ENCODE peak calls at places on chromosomes 2 and 18, in four cellular contexts. One of them, this sample, is unnamed. For H3K4me1, the result is how much of the 10 kb centered on the place peaks cover.

GRCh38 chr2:240857039-240858008 is 11.3 kb upstream of the AGXT start:
- DNase-seq in K562: no peak
- DNase-seq in endothelial cell of umbilical vein: no peak
- DNase-seq in Peyer's patch: peak
- DNase-seq in this sample: no peak

GRCh38 chr2:236753611-236754010 is 184.0 kb downstream of the ACKR3 start:
- DNase-seq in K562: no peak
- DNase-seq in endothelial cell of umbilical vein: peak
- DNase-seq in Peyer's patch: no peak
- DNase-seq in this sample: no peak

GRCh38 chr2:201420442-201421113 is 30.7 kb downstream of the TRAK2 start:
- DNase-seq in K562: no peak
- DNase-seq in endothelial cell of umbilical vein: peak
- DNase-seq in Peyer's patch: no peak
- DNase-seq in this sample: no peak

GRCh38 chr18:76948345-76948744 is 126.0 kb downstream of the ZNF236 start:
- DNase-seq in K562: no peak
- DNase-seq in endothelial cell of umbilical vein: no peak
- DNase-seq in Peyer's patch: no peak
- DNase-seq in this sample: no peak

GRCh38 chr2:69743847-69744264 is 1.9 kb downstream of the ANXA4 start:
- DNase-seq in K562: no peak
- DNase-seq in endothelial cell of umbilical vein: no peak
- DNase-seq in Peyer's patch: no peak
- DNase-seq in this sample: no peak

GRCh38 chr2:10345813-10346212 is 43.1 kb downstream of the HPCAL1 start:
- DNase-seq in K562: no peak
- DNase-seq in endothelial cell of umbilical vein: no peak
- DNase-seq in Peyer's patch: no peak
- DNase-seq in this sample: no peak

GRCh38 chr2:241893265-241893664 is 23.7 kb downstream of the RTP5 start:
- DNase-seq in K562: no peak
- DNase-seq in endothelial cell of umbilical vein: no peak
- DNase-seq in Peyer's patch: peak
- DNase-seq in this sample: no peak

GRCh38 chr2:203714112-203714511 is 7.7 kb downstream of the CD28 start:
- DNase-seq in K562: no peak
- DNase-seq in endothelial cell of umbilical vein: peak
- DNase-seq in Peyer's patch: no peak
- DNase-seq in this sample: no peak

GRCh38 chr2:178404380-178404767 is 46.6 kb downstream of the PRKRA start:
- DNase-seq in K562: no peak
- DNase-seq in endothelial cell of umbilical vein: peak
- DNase-seq in Peyer's patch: no peak
- DNase-seq in this sample: no peak

GRCh38 chr2:45119855-45120254 is 110.6 kb upstream of the SIX2 start:
- DNase-seq in K562: no peak
- DNase-seq in endothelial cell of umbilical vein: no peak
- DNase-seq in Peyer's patch: no peak
- DNase-seq in this sample: no peak

GRCh38 chr2:226579519-226579918 is 220.1 kb downstream of the IRS1 start:
- DNase-seq in K562: no peak
- DNase-seq in endothelial cell of umbilical vein: no peak
- DNase-seq in Peyer's patch: no peak
- DNase-seq in this sample: no peak

GRCh38 chr2:113173563-113174368 is at the start of gene PSD4:
- DNase-seq in K562: peak
- DNase-seq in endothelial cell of umbilical vein: no peak
- DNase-seq in Peyer's patch: peak
- DNase-seq in this sample: no peak

GRCh38 chr2:118062669-118063068 is 25.6 kb upstream of the INSIG2 start:
- DNase-seq in K562: no peak
- DNase-seq in endothelial cell of umbilical vein: no peak
- DNase-seq in Peyer's patch: no peak
- DNase-seq in this sample: no peak

GRCh38 chr2:42012651-42013050 is 35.2 kb upstream of the PKDCC start:
- DNase-seq in K562: no peak
- DNase-seq in endothelial cell of umbilical vein: no peak
- DNase-seq in Peyer's patch: no peak
- DNase-seq in this sample: no peak

GRCh38 chr2:142879191-142879590 is 1.7 kb downstream of the KYNU start:
- DNase-seq in K562: no peak
- DNase-seq in endothelial cell of umbilical vein: no peak
- DNase-seq in Peyer's patch: no peak
- DNase-seq in this sample: no peak

GRCh38 chr18:45482286-45482685 is 133.0 kb upstream of the SLC14A2 start:
- DNase-seq in K562: no peak
- DNase-seq in endothelial cell of umbilical vein: no peak
- DNase-seq in Peyer's patch: no peak
- DNase-seq in this sample: no peak

GRCh38 chr2:158773121-158773520 is 22.0 kb upstream of the DAPL1 start:
- DNase-seq in K562: no peak
- DNase-seq in endothelial cell of umbilical vein: no peak
- DNase-seq in Peyer's patch: no peak
- DNase-seq in this sample: no peak

GRCh38 chr2:125797192-125797591 is 858.8 kb upstream of the GYPC start:
- DNase-seq in K562: no peak
- DNase-seq in endothelial cell of umbilical vein: no peak
- DNase-seq in Peyer's patch: no peak
- DNase-seq in this sample: no peak

DNA sequence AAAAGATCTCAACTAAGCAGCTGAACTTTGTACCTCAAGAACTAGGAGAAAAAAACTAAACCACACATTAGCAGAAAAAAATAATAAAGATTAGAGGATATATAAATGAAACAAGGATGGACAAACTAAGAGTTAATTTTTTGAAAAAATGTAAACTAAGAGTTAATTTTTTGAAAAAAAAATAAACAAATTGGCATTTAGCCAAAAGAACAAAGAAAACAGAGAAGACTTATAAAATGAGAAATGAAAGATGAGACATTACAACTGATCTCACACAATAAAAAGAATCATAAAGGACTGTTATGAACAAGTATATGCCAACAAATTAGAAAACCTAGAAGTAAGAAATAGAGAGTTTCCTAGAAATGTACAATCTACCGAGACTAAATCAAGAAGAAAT is 859.2 kb upstream of the GYPC start:
- DNase-seq in K562: no peak
- DNase-seq in endothelial cell of umbilical vein: no peak
- DNase-seq in Peyer's patch: no peak
- DNase-seq in this sample: no peak
- H3K27ac ChIP-seq in K562: no peak
- H3K27ac ChIP-seq in endothelial cell of umbilical vein: no peak
- H3K27ac ChIP-seq in Peyer's patch: no peak
- H3K27ac ChIP-seq in this sample: no peak

DNA sequence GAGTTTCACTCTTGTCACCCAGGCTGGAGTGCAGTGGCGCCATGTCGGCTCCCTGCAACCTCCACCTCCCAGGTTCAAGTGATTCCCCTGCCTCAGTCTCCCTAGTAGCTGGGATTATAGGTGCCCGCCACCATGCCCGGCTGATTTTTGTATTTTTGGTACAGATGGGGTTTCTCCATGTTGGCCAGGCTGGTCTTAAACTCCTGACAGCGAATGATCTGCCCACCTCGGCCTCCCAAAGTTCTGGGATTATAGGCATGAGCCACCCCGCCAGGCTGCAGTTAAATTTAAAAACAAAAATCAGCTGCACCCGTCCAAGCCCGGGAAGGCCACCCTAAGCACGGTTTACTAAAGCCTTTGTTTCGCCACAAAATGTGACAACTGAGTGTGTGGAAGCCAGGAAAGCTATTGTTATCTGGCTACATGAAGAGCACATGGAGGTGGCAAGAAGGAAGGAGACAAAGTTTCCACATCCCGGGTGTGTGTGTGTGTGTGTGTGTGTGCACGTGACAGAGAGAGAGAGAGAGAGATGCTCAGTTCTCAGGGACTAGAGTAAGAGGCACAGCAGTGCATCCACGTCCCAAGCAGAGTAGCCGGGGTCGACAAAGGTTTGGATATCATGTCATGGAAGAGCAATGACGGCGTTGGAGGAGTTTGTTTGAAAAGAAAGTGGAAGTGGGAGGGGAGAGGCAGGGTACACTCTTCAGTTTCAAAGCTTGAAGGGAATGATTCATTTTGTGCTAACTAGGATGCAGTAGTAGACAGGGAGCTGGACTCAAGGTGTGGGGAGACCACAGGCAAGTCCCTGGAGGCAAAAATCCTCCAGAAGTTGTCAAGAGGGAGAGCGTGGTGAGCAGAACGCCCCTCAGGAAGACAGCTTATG is 20.1 kb downstream of the INPP5D start:
- DNase-seq in K562: no peak
- DNase-seq in endothelial cell of umbilical vein: no peak
- DNase-seq in Peyer's patch: peak
- DNase-seq in this sample: no peak
- H3K4me1 ChIP-seq in K562: under half
- H3K4me1 ChIP-seq in endothelial cell of umbilical vein: under half
- H3K4me1 ChIP-seq in Peyer's patch: under half
- H3K4me1 ChIP-seq in this sample: under half

GRCh38 chr18:6728318-6728717 is 1.2 kb upstream of the ARHGAP28 start:
- DNase-seq in K562: no peak
- DNase-seq in endothelial cell of umbilical vein: no peak
- DNase-seq in Peyer's patch: no peak
- DNase-seq in this sample: no peak
- H3K4me3 ChIP-seq in K562: no peak
- H3K4me3 ChIP-seq in endothelial cell of umbilical vein: no peak
- H3K4me3 ChIP-seq in Peyer's patch: no peak
- H3K4me3 ChIP-seq in this sample: no peak

GRCh38 chr18:35564795-35565453 is 16.6 kb upstream of the GALNT1 start:
- DNase-seq in K562: no peak
- DNase-seq in endothelial cell of umbilical vein: no peak
- DNase-seq in Peyer's patch: no peak
- DNase-seq in this sample: no peak
- H3K27ac ChIP-seq in K562: no peak
- H3K27ac ChIP-seq in endothelial cell of umbilical vein: no peak
- H3K27ac ChIP-seq in Peyer's patch: no peak
- H3K27ac ChIP-seq in this sample: no peak

DNA sequence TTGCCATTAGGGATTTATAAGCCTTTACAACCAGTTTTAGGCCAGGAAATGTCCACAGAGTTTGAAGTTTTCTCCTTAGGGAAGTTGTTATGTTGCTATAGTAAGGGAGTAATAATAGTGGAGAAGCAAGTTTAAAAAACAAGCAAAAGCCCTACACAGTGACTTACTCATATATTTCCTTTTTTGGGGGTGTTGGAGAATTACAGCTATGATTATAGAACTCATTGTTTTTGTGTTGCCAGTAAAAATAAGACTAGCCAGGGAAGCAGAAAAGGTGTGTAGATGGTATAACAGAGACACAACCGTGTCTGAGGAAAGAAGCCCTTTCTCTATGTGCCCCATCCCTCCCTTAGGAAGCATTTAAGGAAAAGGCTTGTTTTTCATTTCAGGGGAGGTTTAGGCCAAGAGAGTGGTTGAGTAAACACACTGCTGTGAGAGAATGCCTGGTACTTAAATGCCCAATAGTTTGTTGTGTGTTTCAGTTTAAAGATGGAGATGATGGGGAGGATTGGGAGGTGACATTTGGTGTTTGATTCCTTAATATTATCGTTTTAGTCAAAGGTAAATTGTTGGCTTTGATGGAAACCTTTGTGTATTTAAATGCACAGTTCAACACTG is 2.4 kb downstream of the VAPA start:
- DNase-seq in K562: no peak
- DNase-seq in endothelial cell of umbilical vein: peak
- DNase-seq in Peyer's patch: no peak
- DNase-seq in this sample: no peak
- H3K4me1 ChIP-seq in K562: under half
- H3K4me1 ChIP-seq in endothelial cell of umbilical vein: under half
- H3K4me1 ChIP-seq in Peyer's patch: under half
- H3K4me1 ChIP-seq in this sample: under half

DNA sequence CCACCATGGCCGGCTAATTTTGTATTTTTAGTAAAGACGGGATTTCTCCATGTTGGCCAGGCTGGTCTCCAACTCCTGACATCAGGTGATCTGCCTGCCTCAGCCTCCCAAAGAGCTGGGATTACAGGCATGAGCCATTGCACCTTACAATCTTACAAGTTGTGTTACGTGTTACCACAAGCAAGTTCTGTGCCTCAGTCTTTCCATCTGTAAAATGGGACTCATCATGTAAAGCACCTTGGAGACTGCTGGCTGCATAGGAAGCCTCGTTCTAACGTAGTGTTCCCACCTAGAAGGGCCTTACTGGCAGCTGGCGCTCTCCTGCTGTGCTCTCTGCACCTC is 10.0 kb downstream of the DNAJB2 start:
- DNase-seq in K562: no peak
- DNase-seq in endothelial cell of umbilical vein: no peak
- DNase-seq in Peyer's patch: peak
- DNase-seq in this sample: no peak
- H3K4me3 ChIP-seq in K562: no peak
- H3K4me3 ChIP-seq in endothelial cell of umbilical vein: no peak
- H3K4me3 ChIP-seq in Peyer's patch: no peak
- H3K4me3 ChIP-seq in this sample: no peak

DNA sequence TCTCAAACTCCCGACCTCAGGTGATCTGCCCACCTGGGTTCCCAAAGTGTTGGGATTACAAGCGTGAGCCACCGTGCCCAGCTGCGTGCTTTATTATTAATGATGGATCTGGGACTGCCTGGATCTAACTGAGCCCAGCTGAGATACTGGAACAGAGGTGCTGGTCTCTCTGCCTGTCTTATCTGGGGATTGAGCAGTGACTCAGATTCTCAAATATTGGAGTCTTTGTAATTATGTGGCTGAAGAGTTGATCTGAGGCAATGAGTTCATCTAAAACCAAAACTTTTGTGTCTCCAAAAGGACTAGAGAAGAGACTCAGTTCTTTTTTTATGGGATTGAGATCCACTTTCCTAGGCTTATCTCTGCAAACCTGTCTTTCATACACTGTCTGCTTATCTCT is 16.3 kb downstream of the PLEKHB2 start:
- DNase-seq in K562: no peak
- DNase-seq in endothelial cell of umbilical vein: no peak
- DNase-seq in Peyer's patch: peak
- DNase-seq in this sample: no peak
- H3K27ac ChIP-seq in K562: no peak
- H3K27ac ChIP-seq in endothelial cell of umbilical vein: no peak
- H3K27ac ChIP-seq in Peyer's patch: no peak
- H3K27ac ChIP-seq in this sample: no peak